ENCODE peak calls at places on chromosomes 12 and 14, in five cellular contexts. A, F, Y, M and H are unnamed samples.

GRCh38 chr14:49187799-49188198 is 398.4 kb downstream of the RPS29 start:
- DNase-seq in A (no peak), F (no peak), Y (no peak), M (no peak), H (no peak)

GRCh38 chr14:39268393-39268792 is 34.7 kb downstream of the MIA2 start:
- DNase-seq in A (no peak), F (no peak), Y (no peak), M (no peak), H (no peak)

GRCh38 chr12:108337235-108338223 is 1.6 kb downstream of the CMKLR1 start:
- DNase-seq in A (no peak), F (peak), Y (no peak), M (peak), H (no peak)

GRCh38 chr14:23153891-23154796 is 29.3 kb downstream of the SLC7A8 start:
- DNase-seq in A (peak), F (peak), Y (peak), M (peak), H (peak)

GRCh38 chr12:41527529-41528116 is 339.5 kb downstream of the PDZRN4 start:
- DNase-seq in A (no peak), F (no peak), Y (no peak), M (no peak), H (no peak)

GRCh38 chr12:118611295-118611694 is 234.9 kb downstream of the SUDS3 start:
- DNase-seq in A (no peak), F (no peak), Y (no peak), M (no peak), H (peak)

GRCh38 chr14:88327497-88327896 is 4.4 kb upstream of the KCNK10 start:
- DNase-seq in A (no peak), F (no peak), Y (no peak), M (no peak), H (no peak)

GRCh38 chr14:89418452-89418851 is 1.4 kb upstream of the FOXN3 start:
- DNase-seq in A (no peak), F (no peak), Y (no peak), M (peak), H (peak)

GRCh38 chr12:48105321-48105866 is 485 bp downstream of the SENP1 start:
- DNase-seq in A (no peak), F (no peak), Y (no peak), M (no peak), H (no peak)

GRCh38 chr12:31303466-31303865 is 22.5 kb downstream of the SINHCAF start:
- DNase-seq in A (no peak), F (no peak), Y (no peak), M (no peak), H (no peak)

GRCh38 chr14:104105071-104105821 is 19.7 kb downstream of the ASPG start:
- DNase-seq in A (no peak), F (peak), Y (no peak), M (peak), H (peak)

GRCh38 chr14:22152901-22153300 is 436.1 kb downstream of the DAD1 start:
- DNase-seq in A (no peak), F (no peak), Y (no peak), M (no peak), H (no peak)

GRCh38 chr12:103948746-103949406 is 16.8 kb upstream of the TDG start:
- DNase-seq in A (no peak), F (no peak), Y (no peak), M (no peak), H (no peak)
- TF ChIP-seq POLR2AphosphoS5 in A (no peak), F (no peak), Y (no peak), M (no peak), H (no peak)

GRCh38 chr12:105386431-105386830 is 55.9 kb downstream of the C12orf75 start:
- DNase-seq in A (no peak), F (no peak), Y (no peak), M (no peak), H (no peak)

GRCh38 chr12:105384220-105384619 is 53.7 kb downstream of the C12orf75 start:
- DNase-seq in A (no peak), F (no peak), Y (no peak), M (no peak), H (no peak)

GRCh38 chr12:105382771-105383632 is 52.5 kb downstream of the C12orf75 start:
- DNase-seq in A (peak), F (no peak), Y (no peak), M (no peak), H (no peak)

GRCh38 chr12:105385141-105385540 is 54.6 kb downstream of the C12orf75 start:
- DNase-seq in A (no peak), F (no peak), Y (no peak), M (no peak), H (no peak)
- TF ChIP-seq POLR2AphosphoS5 in A (no peak), F (no peak), Y (no peak), M (no peak), H (no peak)

GRCh38 chr14:60311417-60311816 is 62.4 kb downstream of the PPM1A start:
- DNase-seq in A (no peak), F (no peak), Y (no peak), M (no peak), H (no peak)
- TF ChIP-seq POLR2AphosphoS5 in A (no peak), F (no peak), Y (no peak), M (no peak), H (no peak)

DNA sequence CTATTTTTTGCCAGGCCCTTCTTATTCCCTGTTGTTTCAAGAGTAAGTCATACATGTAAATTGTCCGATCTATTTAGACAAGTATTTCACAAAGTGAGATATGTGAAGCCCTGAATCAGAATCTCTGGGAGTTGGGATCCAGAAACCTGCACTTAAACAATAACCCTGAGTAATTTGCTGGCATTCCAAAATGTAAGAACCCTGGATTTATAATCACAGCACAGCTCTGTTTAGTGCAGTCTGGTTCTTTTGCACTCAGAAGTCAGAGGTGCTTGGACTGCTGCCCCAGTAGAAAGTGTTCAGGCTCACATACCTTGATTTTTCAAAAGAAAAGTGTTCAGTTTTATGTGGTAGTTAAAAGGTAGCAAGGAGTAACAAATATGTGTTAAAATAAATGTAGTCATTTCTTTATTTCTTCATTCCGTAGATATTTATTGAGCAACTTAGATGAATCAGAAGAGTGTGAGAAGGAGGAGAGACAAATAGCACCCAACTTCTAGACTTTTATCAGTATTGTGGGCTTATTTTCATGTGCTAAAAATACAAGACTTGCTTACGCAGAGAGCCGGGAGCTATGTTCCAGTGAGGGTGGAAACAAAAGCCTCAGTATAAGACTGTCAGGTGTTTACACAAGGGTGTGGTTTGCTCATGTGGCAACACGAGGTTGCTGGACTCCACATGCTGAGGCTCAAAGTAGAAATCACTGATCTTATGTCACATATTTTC is 70.1 kb downstream of the SYNE2 start:
- DNase-seq in A (peak), F (no peak), Y (peak), M (no peak), H (no peak)
- TF ChIP-seq POLR2AphosphoS5 in A (peak), F (no peak), Y (no peak), M (no peak), H (peak)

DNA sequence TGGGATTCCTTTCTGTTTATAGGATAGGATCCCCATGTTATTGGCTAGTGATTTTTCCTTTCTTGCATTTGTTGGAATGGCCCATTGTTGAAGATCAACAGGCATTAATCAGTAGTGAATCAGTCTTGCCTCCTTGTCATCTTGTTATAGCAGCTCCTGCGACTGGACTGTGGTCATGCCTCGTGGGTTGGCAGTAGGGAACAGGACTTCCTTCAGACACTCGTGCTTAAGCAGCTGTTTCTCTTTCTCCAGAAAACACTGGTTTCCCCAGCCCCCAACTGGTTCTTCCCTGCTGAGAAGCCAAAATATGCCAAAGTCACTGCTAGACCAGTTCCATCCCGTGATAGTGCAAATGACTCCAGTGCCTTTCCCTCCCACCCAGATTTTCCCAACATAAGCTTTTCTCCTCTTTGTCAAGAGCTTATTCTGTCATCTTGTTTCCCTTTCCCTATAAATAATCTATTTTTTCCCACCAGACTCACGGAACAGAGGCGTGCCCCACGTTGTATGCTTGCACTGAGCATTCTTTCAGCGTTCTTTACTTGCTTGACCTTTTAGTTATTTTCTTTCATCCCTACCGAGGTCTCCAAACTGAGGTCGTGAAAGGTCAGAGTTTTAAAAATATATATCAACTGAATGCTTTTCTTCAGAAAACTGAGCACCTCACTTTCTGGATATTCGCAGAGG is 83.5 kb downstream of the SAMD4A start:
- DNase-seq in A (no peak), F (no peak), Y (peak), M (peak), H (peak)
- TF ChIP-seq POLR2AphosphoS5 in A (peak), F (no peak), Y (peak), M (no peak), H (peak)

GRCh38 chr12:123092866-123093265 is 58.0 kb downstream of the PITPNM2 start:
- DNase-seq in A (no peak), F (no peak), Y (no peak), M (no peak), H (no peak)

GRCh38 chr12:123091230-123091629 is 59.7 kb downstream of the PITPNM2 start:
- DNase-seq in A (no peak), F (no peak), Y (no peak), M (no peak), H (no peak)

GRCh38 chr12:123091756-123092155 is 59.1 kb downstream of the PITPNM2 start:
- DNase-seq in A (no peak), F (no peak), Y (no peak), M (no peak), H (no peak)

GRCh38 chr12:123089125-123089524 is 61.8 kb downstream of the PITPNM2 start:
- DNase-seq in A (no peak), F (no peak), Y (no peak), M (no peak), H (no peak)

DNA sequence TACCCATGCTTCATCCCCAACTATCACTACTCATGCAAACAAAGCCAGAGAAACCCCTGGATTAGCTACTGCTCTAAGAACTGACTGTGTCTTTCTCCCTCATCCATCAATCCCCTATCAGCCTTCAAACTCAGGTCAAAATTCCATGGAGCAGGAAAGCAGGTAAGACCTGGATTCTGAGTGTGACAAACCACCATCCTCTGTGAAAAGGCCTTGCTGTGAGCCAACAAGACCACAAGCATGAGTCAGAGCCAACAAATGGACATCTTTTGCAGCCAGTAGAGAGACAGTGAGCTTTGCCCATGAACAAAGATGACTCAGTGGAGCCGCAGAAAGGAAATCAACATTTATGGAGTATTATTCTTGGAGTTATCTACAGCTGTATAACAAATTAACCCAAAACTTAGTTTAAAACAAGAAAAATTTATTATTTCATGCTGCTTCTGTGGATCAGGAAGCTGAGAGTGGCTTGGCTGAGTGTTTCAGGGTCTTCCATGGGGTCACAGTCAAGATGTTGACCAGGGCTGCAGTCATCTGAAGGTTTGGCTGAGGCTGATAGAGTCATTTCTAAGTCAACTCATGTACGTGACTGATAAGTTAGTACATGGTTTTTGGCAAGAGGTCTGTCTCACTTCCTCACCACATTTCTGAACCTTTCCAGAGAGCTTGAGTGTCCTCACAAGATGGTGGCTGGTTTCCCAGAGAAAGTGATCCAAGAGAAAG is 61.1 kb downstream of the PITPNM2 start:
- DNase-seq in A (no peak), F (no peak), Y (no peak), M (no peak), H (no peak)
- TF ChIP-seq POLR2AphosphoS5 in A (no peak), F (no peak), Y (no peak), M (no peak), H (no peak)